ENCODE peak calls at places on chromosomes 7 and 10, in six cellular contexts. X, U, F, A, J and W are unnamed samples.
A peak's percentile ranks its signal among the peaks of the same experiment; 100 is the strongest.

GRCh38 chr10:71080381-71081228 is 131.8 kb upstream of the UNC5B start:
- DNase-seq in J (peak; percentile 3), X (no peak), F (no peak), U (no peak), A (no peak), W (no peak)

GRCh38 chr10:132945125-132945893 is 2.9 kb upstream of the CFAP46 start:
- DNase-seq in A (no peak), F (no peak), X (no peak), J (no peak), U (no peak), W (no peak)

GRCh38 chr7:116571037-116571436 is 46.2 kb downstream of the CAV1 start:
- DNase-seq in X (no peak), U (peak; percentile 69), F (no peak), A (no peak), J (no peak), W (no peak)

GRCh38 chr7:46468753-46469356 is 547.8 kb upstream of the IGFBP3 start:
- DNase-seq in A (no peak), F (peak; percentile 34), J (no peak), X (no peak), U (no peak), W (no peak)

GRCh38 chr7:140656548-140657515 is 15.9 kb upstream of the ADCK2 start:
- DNase-seq in U (no peak), F (no peak), X (no peak), J (peak; percentile 81), A (no peak), W (peak; percentile 88)

GRCh38 chr10:105149371-105149871 is 508.3 kb downstream of the SORCS3 start:
- DNase-seq in F (no peak), X (peak; percentile 69), U (no peak), J (no peak), A (no peak), W (no peak)

GRCh38 chr7:148697256-148697841 is 1.4 kb upstream of the CUL1 start:
- DNase-seq in U (no peak), J (peak; percentile 15), F (no peak), X (no peak), A (peak; percentile 5), W (no peak)

GRCh38 chr7:128928159-128928558 is 9.6 kb upstream of the IRF5 start:
- DNase-seq in F (no peak), A (no peak), J (no peak), X (no peak), U (no peak), W (no peak)